ENCODE peak calls at places on chromosomes 6 and 20, in ten cellular contexts. Y, O, J, L, P, E, B, H, K and R are unnamed samples.

GRCh38 chr6:124002377-124003081 is 198.9 kb downstream of the NKAIN2 start:
- DNase-seq in Y (no peak), O (no peak), J (no peak), L (no peak), P (peak), E (no peak), B (no peak), H (no peak), K (peak), R (no peak)

GRCh38 chr6:4300917-4301316 is 165.5 kb upstream of the ECI2 start:
- DNase-seq in Y (no peak), O (no peak), J (no peak), L (no peak), P (no peak), E (no peak), B (no peak), H (no peak), K (no peak), R (no peak)

GRCh38 chr20:6169251-6169650 is 46.4 kb upstream of the FERMT1 start:
- DNase-seq in Y (no peak), O (no peak), J (peak), L (no peak), P (peak), E (no peak), B (no peak), H (no peak), K (peak), R (no peak)

GRCh38 chr6:24883618-24884017 is 52.1 kb downstream of the RIPOR2 start:
- DNase-seq in Y (peak), O (no peak), J (peak), L (no peak), P (peak), E (no peak), B (no peak), H (no peak), K (peak), R (no peak)

GRCh38 chr6:76438768-76439167 is 366.3 kb upstream of the IMPG1 start:
- DNase-seq in Y (no peak), O (no peak), J (no peak), L (no peak), P (no peak), E (no peak), B (no peak), H (no peak), K (peak), R (no peak)

GRCh38 chr6:161422710-161423109 is 148.8 kb upstream of the AGPAT4 start:
- DNase-seq in Y (no peak), O (no peak), J (no peak), L (no peak), P (no peak), E (no peak), B (no peak), H (no peak), K (peak), R (no peak)

GRCh38 chr6:35919085-35919826 is 1.6 kb downstream of the SRPK1 start:
- DNase-seq in Y (no peak), O (no peak), J (peak), L (no peak), P (peak), E (no peak), B (no peak), H (peak), K (peak), R (no peak)

GRCh38 chr20:5168582-5169396 is 42.0 kb downstream of the CDS2 start:
- DNase-seq in Y (no peak), O (no peak), J (peak), L (no peak), P (peak), E (no peak), B (no peak), H (no peak), K (peak), R (no peak)

GRCh38 chr20:24379116-24379927 is 90.1 kb upstream of the SYNDIG1 start:
- DNase-seq in Y (no peak), O (no peak), J (peak), L (no peak), P (peak), E (no peak), B (peak), H (no peak), K (peak), R (no peak)

GRCh38 chr6:111805511-111806181 is 67.6 kb downstream of the FYN start:
- DNase-seq in Y (peak), O (no peak), J (peak), L (no peak), P (peak), E (no peak), B (no peak), H (peak), K (no peak), R (peak)

GRCh38 chr6:149234051-149234962 is 83.2 kb upstream of the TAB2 start:
- DNase-seq in Y (peak), O (no peak), J (peak), L (no peak), P (peak), E (peak), B (no peak), H (peak), K (peak), R (no peak)

GRCh38 chr6:6591778-6592388 is 3.4 kb downstream of the LY86 start:
- DNase-seq in Y (no peak), O (no peak), J (no peak), L (peak), P (no peak), E (no peak), B (no peak), H (no peak), K (no peak), R (no peak)

GRCh38 chr6:92701425-92702096 is 717.8 kb downstream of the EPHA7 start:
- DNase-seq in Y (no peak), O (no peak), J (no peak), L (no peak), P (no peak), E (no peak), B (no peak), H (no peak), K (no peak), R (no peak)

GRCh38 chr20:24742989-24743388 is 206.1 kb upstream of the CST7 start:
- DNase-seq in Y (no peak), O (no peak), J (no peak), L (no peak), P (no peak), E (no peak), B (peak), H (no peak), K (no peak), R (no peak)

GRCh38 chr6:14383393-14384174 is 266.0 kb downstream of the CD83 start:
- DNase-seq in Y (no peak), O (no peak), J (no peak), L (no peak), P (no peak), E (no peak), B (no peak), H (no peak), K (no peak), R (no peak)

GRCh38 chr20:17227669-17228623 is 1.1 kb downstream of the PCSK2 start:
- DNase-seq in Y (no peak), O (no peak), J (no peak), L (no peak), P (peak), E (no peak), B (no peak), H (no peak), K (no peak), R (no peak)

GRCh38 chr20:39886650-39887190 is 802.3 kb downstream of the MAFB start:
- DNase-seq in Y (no peak), O (no peak), J (no peak), L (no peak), P (no peak), E (no peak), B (peak), H (no peak), K (no peak), R (no peak)

GRCh38 chr6:89828988-89829590 is 591 bp upstream of the CASP8AP2 start:
- DNase-seq in Y (peak), O (peak), J (no peak), L (no peak), P (peak), E (no peak), B (no peak), H (peak), K (no peak), R (no peak)

GRCh38 chr6:99219788-99220187 is 129.7 kb downstream of the FAXC start:
- DNase-seq in Y (no peak), O (no peak), J (no peak), L (no peak), P (no peak), E (no peak), B (no peak), H (no peak), K (no peak), R (no peak)

GRCh38 chr6:148457137-148457842 is 114.7 kb downstream of the SASH1 start:
- DNase-seq in Y (no peak), O (no peak), J (peak), L (no peak), P (peak), E (no peak), B (no peak), H (no peak), K (peak), R (no peak)

GRCh38 chr20:36808317-36809257 is 35.0 kb upstream of the DSN1 start:
- DNase-seq in Y (peak), O (peak), J (peak), L (peak), P (peak), E (peak), B (no peak), H (peak), K (peak), R (peak)

GRCh38 chr6:751765-752164 is 58.8 kb upstream of the EXOC2 start:
- DNase-seq in Y (no peak), O (no peak), J (no peak), L (no peak), P (no peak), E (no peak), B (no peak), H (no peak), K (no peak), R (no peak)